ENCODE peak calls at places on chromosomes 6 and 20, in six cellular contexts. One of them, this sample, is unnamed.

GRCh38 chr6:64679411-64679810 is 1027.6 kb downstream of the EYS start:
- DNase-seq in NCI-H524: no peak
- DNase-seq in stimulated activated CD4-positive, alpha-beta T cell treated with anti-CD3 and anti-CD28 coated beads, Interleukin-1b, Interleukin-23, amount 100 ng/mL, for 4 hours: no peak
- DNase-seq in nephron progenitor cell: no peak
- DNase-seq in T-helper 2 cell: no peak
- DNase-seq in kidney epithelial cell: no peak
- DNase-seq in this sample: no peak

GRCh38 chr20:50467618-50468373 is 42.4 kb upstream of the PTPN1 start:
- DNase-seq in NCI-H524: peak; percentile 50
- DNase-seq in stimulated activated CD4-positive, alpha-beta T cell treated with anti-CD3 and anti-CD28 coated beads, Interleukin-1b, Interleukin-23, amount 100 ng/mL, for 4 hours: no peak
- DNase-seq in nephron progenitor cell: no peak
- DNase-seq in T-helper 2 cell: no peak
- DNase-seq in kidney epithelial cell: no peak
- DNase-seq in this sample: no peak

GRCh38 chr20:61419501-61419900 is 167.4 kb downstream of the CDH4 start:
- DNase-seq in NCI-H524: peak; percentile 36
- DNase-seq in stimulated activated CD4-positive, alpha-beta T cell treated with anti-CD3 and anti-CD28 coated beads, Interleukin-1b, Interleukin-23, amount 100 ng/mL, for 4 hours: no peak
- DNase-seq in nephron progenitor cell: no peak
- DNase-seq in T-helper 2 cell: no peak
- DNase-seq in kidney epithelial cell: no peak
- DNase-seq in this sample: no peak

GRCh38 chr6:3627501-3627900 is 124.0 kb downstream of the PXDC1 start:
- DNase-seq in NCI-H524: no peak
- DNase-seq in stimulated activated CD4-positive, alpha-beta T cell treated with anti-CD3 and anti-CD28 coated beads, Interleukin-1b, Interleukin-23, amount 100 ng/mL, for 4 hours: no peak
- DNase-seq in nephron progenitor cell: no peak
- DNase-seq in T-helper 2 cell: no peak
- DNase-seq in kidney epithelial cell: no peak
- DNase-seq in this sample: no peak

GRCh38 chr20:40632346-40632976 is 56.6 kb downstream of the MAFB start:
- DNase-seq in NCI-H524: no peak
- DNase-seq in stimulated activated CD4-positive, alpha-beta T cell treated with anti-CD3 and anti-CD28 coated beads, Interleukin-1b, Interleukin-23, amount 100 ng/mL, for 4 hours: no peak
- DNase-seq in nephron progenitor cell: no peak
- DNase-seq in T-helper 2 cell: no peak
- DNase-seq in kidney epithelial cell: no peak
- DNase-seq in this sample: no peak

GRCh38 chr6:29424575-29424974 is 9.8 kb downstream of the OR12D1 start:
- DNase-seq in NCI-H524: no peak
- DNase-seq in stimulated activated CD4-positive, alpha-beta T cell treated with anti-CD3 and anti-CD28 coated beads, Interleukin-1b, Interleukin-23, amount 100 ng/mL, for 4 hours: no peak
- DNase-seq in nephron progenitor cell: no peak
- DNase-seq in T-helper 2 cell: no peak
- DNase-seq in kidney epithelial cell: no peak
- DNase-seq in this sample: no peak

GRCh38 chr20:16212790-16213189 is 360.5 kb downstream of the KIF16B start:
- DNase-seq in NCI-H524: no peak
- DNase-seq in stimulated activated CD4-positive, alpha-beta T cell treated with anti-CD3 and anti-CD28 coated beads, Interleukin-1b, Interleukin-23, amount 100 ng/mL, for 4 hours: no peak
- DNase-seq in nephron progenitor cell: no peak
- DNase-seq in T-helper 2 cell: no peak
- DNase-seq in kidney epithelial cell: no peak
- DNase-seq in this sample: no peak

GRCh38 chr20:59577809-59578601 is 26.3 kb upstream of the PHACTR3 start:
- DNase-seq in NCI-H524: no peak
- DNase-seq in stimulated activated CD4-positive, alpha-beta T cell treated with anti-CD3 and anti-CD28 coated beads, Interleukin-1b, Interleukin-23, amount 100 ng/mL, for 4 hours: no peak
- DNase-seq in nephron progenitor cell: no peak
- DNase-seq in T-helper 2 cell: no peak
- DNase-seq in kidney epithelial cell: no peak
- DNase-seq in this sample: no peak

GRCh38 chr6:149049230-149049629 is 268.3 kb upstream of the TAB2 start:
- DNase-seq in NCI-H524: no peak
- DNase-seq in stimulated activated CD4-positive, alpha-beta T cell treated with anti-CD3 and anti-CD28 coated beads, Interleukin-1b, Interleukin-23, amount 100 ng/mL, for 4 hours: no peak
- DNase-seq in nephron progenitor cell: no peak
- DNase-seq in T-helper 2 cell: no peak
- DNase-seq in kidney epithelial cell: no peak
- DNase-seq in this sample: no peak

GRCh38 chr20:19269737-19270325 is 57.4 kb downstream of the SLC24A3 start:
- DNase-seq in NCI-H524: no peak
- DNase-seq in stimulated activated CD4-positive, alpha-beta T cell treated with anti-CD3 and anti-CD28 coated beads, Interleukin-1b, Interleukin-23, amount 100 ng/mL, for 4 hours: no peak
- DNase-seq in nephron progenitor cell: no peak
- DNase-seq in T-helper 2 cell: no peak
- DNase-seq in kidney epithelial cell: no peak
- DNase-seq in this sample: no peak

GRCh38 chr20:19662638-19662995 is 95.4 kb upstream of the RIN2 start:
- DNase-seq in NCI-H524: no peak
- DNase-seq in stimulated activated CD4-positive, alpha-beta T cell treated with anti-CD3 and anti-CD28 coated beads, Interleukin-1b, Interleukin-23, amount 100 ng/mL, for 4 hours: no peak
- DNase-seq in nephron progenitor cell: no peak
- DNase-seq in T-helper 2 cell: no peak
- DNase-seq in kidney epithelial cell: no peak
- DNase-seq in this sample: no peak

GRCh38 chr20:18005990-18006364 is 37.2 kb downstream of the MGME1 start:
- DNase-seq in NCI-H524: no peak
- DNase-seq in stimulated activated CD4-positive, alpha-beta T cell treated with anti-CD3 and anti-CD28 coated beads, Interleukin-1b, Interleukin-23, amount 100 ng/mL, for 4 hours: no peak
- DNase-seq in nephron progenitor cell: no peak
- DNase-seq in T-helper 2 cell: no peak
- DNase-seq in kidney epithelial cell: no peak
- DNase-seq in this sample: no peak

This sample was measured in progenitor cell of endocrine pancreas.